ENCODE peak calls at places on chromosomes 1 and 21, in eight cellular contexts. K, F, C, S, E, A, X and Y are unnamed samples.

GRCh38 chr1:11358991-11359390 is 86.0 kb downstream of the UBIAD1 start:
- DNase-seq in K (no peak), F (no peak), C (no peak), S (no peak), E (no peak), A (no peak), X (no peak), Y (no peak)

GRCh38 chr1:171661076-171661650 is 8.7 kb upstream of the MYOC start:
- DNase-seq in K (no peak), F (no peak), C (no peak), S (no peak), E (no peak), A (no peak), X (no peak), Y (no peak)

GRCh38 chr1:198444792-198445191 is 95.7 kb downstream of the ATP6V1G3 start:
- DNase-seq in K (no peak), F (no peak), C (peak; percentile 75), S (peak; percentile 92), E (peak; percentile 43), A (no peak), X (no peak), Y (no peak)

GRCh38 chr1:36493524-36493923 is 10.8 kb upstream of the CSF3R start:
- DNase-seq in K (no peak), F (no peak), C (no peak), S (no peak), E (no peak), A (no peak), X (no peak), Y (no peak)

GRCh38 chr1:169779970-169780369 is 14.7 kb downstream of the METTL18 start:
- DNase-seq in K (no peak), F (no peak), C (peak; percentile 66), S (peak; percentile 94), E (no peak), A (no peak), X (no peak), Y (no peak)

GRCh38 chr1:155893389-155894142 is 17.6 kb downstream of the RIT1 start:
- DNase-seq in K (no peak), F (peak; percentile 71), C (peak; percentile 84), S (peak; percentile 93), E (no peak), A (no peak), X (no peak), Y (no peak)

GRCh38 chr1:15412843-15413242 is 3.2 kb downstream of the EFHD2 start:
- DNase-seq in K (no peak), F (no peak), C (no peak), S (peak; percentile 62), E (no peak), A (no peak), X (no peak), Y (no peak)

GRCh38 chr1:220003585-220004299 is 42.6 kb downstream of the EPRS1 start:
- DNase-seq in K (no peak), F (no peak), C (no peak), S (no peak), E (no peak), A (no peak), X (no peak), Y (no peak)

GRCh38 chr21:44919913-44920693 is 596 bp downstream of the ITGB2 start:
- DNase-seq in K (peak; percentile 27), F (no peak), C (no peak), S (no peak), E (no peak), A (no peak), X (no peak), Y (no peak)

GRCh38 chr1:53182111-53182593 is 14.5 kb upstream of the CPT2 start:
- DNase-seq in K (peak; percentile 88), F (peak; percentile 78), C (peak; percentile 79), S (peak; percentile 76), E (no peak), A (peak; percentile 92), X (peak; percentile 62), Y (peak; percentile 82)

GRCh38 chr1:181258971-181259745 is 170.7 kb downstream of the IER5 start:
- DNase-seq in K (no peak), F (no peak), C (no peak), S (no peak), E (no peak), A (no peak), X (no peak), Y (no peak)
- TF ChIP-seq CTCF in K (no peak), F (no peak), C (no peak), S (no peak), E (no peak), A (no peak), X (no peak), Y (no peak)

DNA sequence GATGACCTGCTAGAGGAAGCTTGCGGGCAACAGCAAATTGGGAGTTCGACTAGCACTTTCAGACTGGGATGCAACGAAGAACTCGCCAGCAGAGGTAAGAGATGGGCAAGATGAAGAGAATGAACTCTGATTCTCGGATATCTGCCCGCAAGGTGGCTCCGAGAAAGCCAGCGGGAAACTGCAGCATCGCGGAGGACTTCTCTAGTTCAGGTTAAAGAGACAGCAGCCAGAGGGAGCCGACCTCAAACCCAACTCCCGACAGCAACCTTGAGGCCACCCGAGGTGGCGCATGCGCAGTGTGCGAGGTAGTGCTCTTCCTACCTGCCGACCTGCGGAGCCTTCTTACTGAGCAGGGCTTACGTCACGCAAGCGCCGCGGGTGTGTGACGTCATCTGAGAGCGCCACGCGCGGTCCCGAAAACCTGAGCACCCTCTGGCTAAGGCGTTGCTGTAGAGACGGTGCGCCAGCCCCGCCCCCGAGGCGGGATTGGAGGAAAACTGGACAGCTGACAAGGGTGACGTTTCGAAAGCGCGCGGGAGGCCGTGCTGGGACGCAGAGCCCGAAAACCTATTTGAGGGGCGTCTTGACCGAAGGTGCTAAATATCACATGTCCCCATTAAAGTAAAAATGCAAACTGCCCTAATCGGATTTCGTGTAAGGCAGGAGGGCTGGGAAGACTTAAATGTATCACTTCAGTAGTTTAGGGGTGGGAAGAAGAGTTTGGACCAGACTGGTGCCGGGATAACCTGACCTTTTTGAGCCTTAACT is 110.5 kb upstream of the SLC25A33 start:
- DNase-seq in K (peak; percentile 100), F (peak; percentile 98), C (peak; percentile 100), S (peak; percentile 100), E (peak; percentile 95), A (peak; percentile 97), X (peak; percentile 100), Y (peak; percentile 93)
- TF ChIP-seq CTCF in K (no peak), F (no peak), C (peak; percentile 38), S (no peak), E (peak; percentile 14), A (peak; percentile 26), X (no peak), Y (peak; percentile 13)

DNA sequence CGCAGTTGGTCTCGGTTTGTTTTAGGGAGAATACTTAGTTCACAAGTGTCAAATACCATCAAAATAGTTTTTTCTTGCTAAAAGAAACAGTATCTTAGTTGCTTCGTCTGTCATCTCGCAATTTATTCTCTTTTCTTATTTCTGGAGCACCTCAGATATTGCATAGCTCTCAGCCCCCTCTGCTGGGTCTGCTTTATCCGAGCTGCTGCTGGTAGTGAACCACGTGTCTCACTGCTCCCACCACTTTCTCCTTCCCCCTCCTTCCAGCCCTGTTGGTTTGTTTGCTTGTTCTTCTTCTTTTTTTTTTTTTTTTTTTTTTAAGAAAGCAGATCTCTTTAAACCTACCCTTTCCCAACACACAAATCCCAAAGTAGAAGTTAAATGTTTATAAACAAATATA is 170.8 kb downstream of the EDEM3 start:
- DNase-seq in K (no peak), F (no peak), C (no peak), S (no peak), E (no peak), A (no peak), X (no peak), Y (no peak)
- TF ChIP-seq CTCF in K (no peak), F (no peak), C (peak; percentile 24), S (no peak), E (no peak), A (no peak), X (no peak), Y (no peak)

DNA sequence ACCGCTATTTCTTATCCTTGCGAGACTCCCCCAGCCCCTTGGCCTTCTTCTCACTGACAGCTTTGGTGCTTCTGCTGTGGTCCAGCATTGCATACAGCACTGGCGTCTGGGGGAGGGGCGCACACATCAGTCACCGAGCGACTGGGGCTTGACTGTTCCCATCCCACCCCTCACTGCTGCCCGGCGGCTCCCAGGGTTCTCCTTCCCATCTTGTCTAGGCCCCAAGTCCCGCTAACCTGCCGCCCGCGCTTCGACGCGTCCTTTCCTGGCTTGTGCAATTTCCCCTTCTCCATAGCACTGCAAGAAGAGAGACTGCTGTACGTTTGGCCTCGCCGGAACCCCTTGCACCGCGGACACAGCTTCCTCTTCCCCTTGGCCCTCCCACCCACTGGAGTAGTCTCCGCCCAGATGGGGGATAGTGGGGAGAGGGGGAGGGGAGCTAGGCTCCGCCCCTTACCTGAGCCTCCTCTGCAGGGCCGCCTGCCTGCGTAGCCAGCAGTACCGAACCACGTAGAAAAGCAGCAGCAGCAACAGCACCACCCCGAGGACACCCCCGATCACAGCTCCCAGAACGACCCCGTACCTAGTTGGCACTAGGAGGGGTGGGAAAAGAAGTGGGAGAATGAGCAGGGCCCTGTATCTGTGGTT is 3.8 kb downstream of the MPZ start:
- DNase-seq in K (peak; percentile 88), F (peak; percentile 55), C (no peak), S (peak; percentile 64), E (no peak), A (peak; percentile 32), X (peak; percentile 78), Y (peak; percentile 88)
- TF ChIP-seq CTCF in K (peak; percentile 47), F (no peak), C (peak; percentile 56), S (no peak), E (peak; percentile 13), A (peak; percentile 49), X (no peak), Y (peak; percentile 5)